ENCODE peak calls at places on chromosomes 7 and 10, in seven cellular contexts. One of them, this sample, is unnamed.

GRCh38 chr7:142556745-142557144 is 192.5 kb upstream of the PRSS1 start:
- DNase-seq in GM04504: peak
- DNase-seq in naive B cell: no peak
- DNase-seq in activated T-helper 1 cell treated with anti-CD3 and anti-CD28 coated beads, Interleukin-2, amount 50 U/mL, for 16 hours: no peak
- DNase-seq in AG09319: peak
- DNase-seq in Right ventricle myocardium superior: peak
- DNase-seq in NCI-H460: peak
- DNase-seq in this sample: peak

GRCh38 chr10:44961231-44961571 is 1.6 kb downstream of the RASSF4 start:
- DNase-seq in GM04504: no peak
- DNase-seq in naive B cell: no peak
- DNase-seq in activated T-helper 1 cell treated with anti-CD3 and anti-CD28 coated beads, Interleukin-2, amount 50 U/mL, for 16 hours: no peak
- DNase-seq in AG09319: no peak
- DNase-seq in Right ventricle myocardium superior: peak
- DNase-seq in NCI-H460: no peak
- DNase-seq in this sample: no peak

GRCh38 chr7:158970132-158970531 is 113.8 kb downstream of the DYNC2I1 start:
- DNase-seq in GM04504: no peak
- DNase-seq in naive B cell: no peak
- DNase-seq in activated T-helper 1 cell treated with anti-CD3 and anti-CD28 coated beads, Interleukin-2, amount 50 U/mL, for 16 hours: no peak
- DNase-seq in AG09319: no peak
- DNase-seq in Right ventricle myocardium superior: no peak
- DNase-seq in NCI-H460: no peak
- DNase-seq in this sample: no peak

GRCh38 chr7:2542924-2543871 is 12.1 kb downstream of the BRAT1 start:
- DNase-seq in GM04504: no peak
- DNase-seq in naive B cell: no peak
- DNase-seq in activated T-helper 1 cell treated with anti-CD3 and anti-CD28 coated beads, Interleukin-2, amount 50 U/mL, for 16 hours: no peak
- DNase-seq in AG09319: no peak
- DNase-seq in Right ventricle myocardium superior: peak
- DNase-seq in NCI-H460: no peak
- DNase-seq in this sample: no peak

GRCh38 chr7:143250199-143250598 is 13.0 kb upstream of the GSTK1 start:
- DNase-seq in GM04504: no peak
- DNase-seq in naive B cell: no peak
- DNase-seq in activated T-helper 1 cell treated with anti-CD3 and anti-CD28 coated beads, Interleukin-2, amount 50 U/mL, for 16 hours: no peak
- DNase-seq in AG09319: no peak
- DNase-seq in Right ventricle myocardium superior: no peak
- DNase-seq in NCI-H460: no peak
- DNase-seq in this sample: no peak

GRCh38 chr10:16799621-16800020 is 17.6 kb downstream of the RSU1 start:
- DNase-seq in GM04504: no peak
- DNase-seq in naive B cell: no peak
- DNase-seq in activated T-helper 1 cell treated with anti-CD3 and anti-CD28 coated beads, Interleukin-2, amount 50 U/mL, for 16 hours: no peak
- DNase-seq in AG09319: no peak
- DNase-seq in Right ventricle myocardium superior: no peak
- DNase-seq in NCI-H460: no peak
- DNase-seq in this sample: no peak

GRCh38 chr7:122219253-122219865 is 75.3 kb upstream of the AASS start:
- DNase-seq in GM04504: peak
- DNase-seq in naive B cell: no peak
- DNase-seq in activated T-helper 1 cell treated with anti-CD3 and anti-CD28 coated beads, Interleukin-2, amount 50 U/mL, for 16 hours: no peak
- DNase-seq in AG09319: no peak
- DNase-seq in Right ventricle myocardium superior: no peak
- DNase-seq in NCI-H460: peak
- DNase-seq in this sample: no peak

GRCh38 chr7:94375167-94375566 is 19.5 kb upstream of the COL1A2 start:
- DNase-seq in GM04504: peak
- DNase-seq in naive B cell: no peak
- DNase-seq in activated T-helper 1 cell treated with anti-CD3 and anti-CD28 coated beads, Interleukin-2, amount 50 U/mL, for 16 hours: no peak
- DNase-seq in AG09319: peak
- DNase-seq in Right ventricle myocardium superior: peak
- DNase-seq in NCI-H460: peak
- DNase-seq in this sample: peak

GRCh38 chr10:60627778-60628773 is 150.2 kb upstream of the CDK1 start:
- DNase-seq in GM04504: no peak
- DNase-seq in naive B cell: no peak
- DNase-seq in activated T-helper 1 cell treated with anti-CD3 and anti-CD28 coated beads, Interleukin-2, amount 50 U/mL, for 16 hours: no peak
- DNase-seq in AG09319: no peak
- DNase-seq in Right ventricle myocardium superior: no peak
- DNase-seq in NCI-H460: no peak
- DNase-seq in this sample: no peak

GRCh38 chr7:50349963-50350944 is 45.7 kb downstream of the IKZF1 start:
- DNase-seq in GM04504: no peak
- DNase-seq in naive B cell: no peak
- DNase-seq in activated T-helper 1 cell treated with anti-CD3 and anti-CD28 coated beads, Interleukin-2, amount 50 U/mL, for 16 hours: no peak
- DNase-seq in AG09319: no peak
- DNase-seq in Right ventricle myocardium superior: no peak
- DNase-seq in NCI-H460: no peak
- DNase-seq in this sample: no peak

GRCh38 chr7:99499356-99499712 is 747 bp downstream of the ZNF394 start:
- DNase-seq in GM04504: no peak
- DNase-seq in naive B cell: peak
- DNase-seq in activated T-helper 1 cell treated with anti-CD3 and anti-CD28 coated beads, Interleukin-2, amount 50 U/mL, for 16 hours: no peak
- DNase-seq in AG09319: no peak
- DNase-seq in Right ventricle myocardium superior: no peak
- DNase-seq in NCI-H460: no peak
- DNase-seq in this sample: no peak

GRCh38 chr7:76507723-76508406 is 2.5 kb upstream of the UPK3B start:
- DNase-seq in GM04504: no peak
- DNase-seq in naive B cell: no peak
- DNase-seq in activated T-helper 1 cell treated with anti-CD3 and anti-CD28 coated beads, Interleukin-2, amount 50 U/mL, for 16 hours: no peak
- DNase-seq in AG09319: no peak
- DNase-seq in Right ventricle myocardium superior: no peak
- DNase-seq in NCI-H460: no peak
- DNase-seq in this sample: no peak

GRCh38 chr7:130397472-130397871 is 17.2 kb downstream of the CPA1 start:
- DNase-seq in GM04504: no peak
- DNase-seq in naive B cell: no peak
- DNase-seq in activated T-helper 1 cell treated with anti-CD3 and anti-CD28 coated beads, Interleukin-2, amount 50 U/mL, for 16 hours: no peak
- DNase-seq in AG09319: no peak
- DNase-seq in Right ventricle myocardium superior: no peak
- DNase-seq in NCI-H460: no peak
- DNase-seq in this sample: no peak

GRCh38 chr10:16854623-16855022 is 37.4 kb upstream of the RSU1 start:
- DNase-seq in GM04504: no peak
- DNase-seq in naive B cell: no peak
- DNase-seq in activated T-helper 1 cell treated with anti-CD3 and anti-CD28 coated beads, Interleukin-2, amount 50 U/mL, for 16 hours: no peak
- DNase-seq in AG09319: no peak
- DNase-seq in Right ventricle myocardium superior: no peak
- DNase-seq in NCI-H460: no peak
- DNase-seq in this sample: no peak

GRCh38 chr7:65980478-65981250 is 1.3 kb downstream of the GUSB start:
- DNase-seq in GM04504: no peak
- DNase-seq in naive B cell: peak
- DNase-seq in activated T-helper 1 cell treated with anti-CD3 and anti-CD28 coated beads, Interleukin-2, amount 50 U/mL, for 16 hours: peak
- DNase-seq in AG09319: no peak
- DNase-seq in Right ventricle myocardium superior: peak
- DNase-seq in NCI-H460: no peak
- DNase-seq in this sample: peak

GRCh38 chr10:58052772-58053171 is 214.9 kb downstream of the IPMK start:
- DNase-seq in GM04504: no peak
- DNase-seq in naive B cell: no peak
- DNase-seq in activated T-helper 1 cell treated with anti-CD3 and anti-CD28 coated beads, Interleukin-2, amount 50 U/mL, for 16 hours: no peak
- DNase-seq in AG09319: no peak
- DNase-seq in Right ventricle myocardium superior: no peak
- DNase-seq in NCI-H460: no peak
- DNase-seq in this sample: no peak

GRCh38 chr10:44310762-44311562 is 73.9 kb downstream of the CXCL12 start:
- DNase-seq in GM04504: peak
- DNase-seq in naive B cell: no peak
- DNase-seq in activated T-helper 1 cell treated with anti-CD3 and anti-CD28 coated beads, Interleukin-2, amount 50 U/mL, for 16 hours: peak
- DNase-seq in AG09319: no peak
- DNase-seq in Right ventricle myocardium superior: peak
- DNase-seq in NCI-H460: no peak
- DNase-seq in this sample: peak

This sample was measured in breast epithelium.